ENCODE peak calls at places on chromosomes 11 and 22, in ten cellular contexts. H is epithelial cell of esophagus; E is fibroblast of lung; T is astrocyte of the spinal cord; B is ovary; P is psoas muscle; S is AG09309; R is CD4-positive, alpha-beta memory T cell; Y is GM12865; V is SK-N-SH. Z is an unnamed sample.

GRCh38 chr11:33588056-33588455 is 112.6 kb downstream of the C11orf91 start:
- DNase-seq in H (no peak), E (no peak), T (no peak), B (no peak), P (no peak), S (no peak), R (no peak), Y (no peak), V (no peak), Z (peak; percentile 8)

GRCh38 chr22:24186892-24187670 is 5.8 kb downstream of the SUSD2 start:
- DNase-seq in H (no peak), E (no peak), T (no peak), B (no peak), P (no peak), S (no peak), R (no peak), Y (peak; percentile 0), V (peak; percentile 20), Z (no peak)

GRCh38 chr11:12744831-12745502 is 70.7 kb downstream of the TEAD1 start:
- DNase-seq in H (no peak), E (no peak), T (peak; percentile 32), B (no peak), P (peak; percentile 36), S (no peak), R (no peak), Y (no peak), V (no peak), Z (no peak)

GRCh38 chr11:106974831-106975230 is 43.4 kb downstream of the GUCY1A2 start:
- DNase-seq in H (no peak), E (peak; percentile 11), T (no peak), B (no peak), P (no peak), S (no peak), R (no peak), Y (no peak), V (no peak), Z (peak; percentile 45)

GRCh38 chr11:111429066-111429506 is 50.0 kb upstream of the POU2AF1 start:
- DNase-seq in H (peak; percentile 60), E (no peak), T (peak; percentile 36), B (peak; percentile 49), P (peak; percentile 51), S (no peak), R (peak; percentile 41), Y (peak; percentile 88), V (peak; percentile 42), Z (peak; percentile 70)

GRCh38 chr11:73612601-73613137 is 14.8 kb upstream of the FAM168A start:
- DNase-seq in H (peak; percentile 32), E (peak; percentile 3), T (no peak), B (no peak), P (no peak), S (no peak), R (no peak), Y (no peak), V (no peak), Z (no peak)

GRCh38 chr22:44406581-44407403 is 91.2 kb downstream of the RTL6 start:
- DNase-seq in H (peak; percentile 47), E (peak; percentile 62), T (peak; percentile 13), B (no peak), P (no peak), S (peak; percentile 2), R (no peak), Y (no peak), V (no peak), Z (peak; percentile 3)

GRCh38 chr11:64268687-64269379 is 15.6 kb downstream of the BAD start:
- DNase-seq in H (peak; percentile 40), E (peak; percentile 68), T (peak; percentile 26), B (peak; percentile 90), P (peak; percentile 85), S (no peak), R (no peak), Y (peak; percentile 83), V (peak; percentile 77), Z (peak; percentile 83)

DNA sequence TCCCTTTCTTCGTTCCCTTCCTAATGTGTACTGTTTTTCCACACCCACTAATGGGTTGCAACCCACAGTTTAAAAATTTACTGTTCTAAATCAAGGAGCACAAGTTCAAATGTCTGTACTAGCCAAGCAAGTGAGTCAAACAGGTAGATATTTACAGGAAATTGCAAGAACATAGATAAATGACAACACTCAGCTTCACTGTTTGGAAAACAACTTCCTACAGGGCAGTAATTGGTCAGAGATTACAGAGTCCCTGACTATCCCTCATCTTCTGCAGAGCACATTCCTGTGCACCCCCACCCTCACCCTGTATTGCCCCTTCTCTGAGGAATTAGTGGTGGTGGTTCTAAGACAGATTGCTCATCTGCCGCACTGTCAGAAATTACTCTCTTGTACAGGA is 1.9 kb downstream of the SERPING1 start:
- DNase-seq in H (peak; percentile 10), E (no peak), T (no peak), B (no peak), P (no peak), S (no peak), R (no peak), Y (no peak), V (no peak), Z (peak; percentile 9)
- H3K4me3 ChIP-seq in H (no peak overlapping the region), E (no peak overlapping the region), T (no peak overlapping the region), B (peak overlapping the region; percentile 60), P (peak overlapping the region; percentile 61), S (no peak overlapping the region), R (no peak overlapping the region), Y (no peak overlapping the region), V (no peak overlapping the region), Z (peak overlapping the region; percentile 68)

GRCh38 chr11:45334410-45334809 is 48.3 kb upstream of the SYT13 start:
- DNase-seq in H (no peak), E (no peak), T (no peak), B (no peak), P (no peak), S (no peak), R (no peak), Y (no peak), V (no peak), Z (no peak)

GRCh38 chr11:45331839-45332485 is 45.8 kb upstream of the SYT13 start:
- DNase-seq in H (peak; percentile 26), E (peak; percentile 13), T (no peak), B (no peak), P (no peak), S (no peak), R (no peak), Y (no peak), V (no peak), Z (no peak)

GRCh38 chr11:45333506-45333971 is 47.4 kb upstream of the SYT13 start:
- DNase-seq in H (peak; percentile 8), E (peak; percentile 24), T (peak; percentile 43), B (peak; percentile 61), P (no peak), S (peak; percentile 42), R (no peak), Y (peak; percentile 19), V (peak; percentile 29), Z (peak; percentile 73)

GRCh38 chr11:45333023-45333422 is 46.9 kb upstream of the SYT13 start:
- DNase-seq in H (no peak), E (no peak), T (no peak), B (no peak), P (no peak), S (no peak), R (no peak), Y (no peak), V (no peak), Z (peak; percentile 9)

DNA sequence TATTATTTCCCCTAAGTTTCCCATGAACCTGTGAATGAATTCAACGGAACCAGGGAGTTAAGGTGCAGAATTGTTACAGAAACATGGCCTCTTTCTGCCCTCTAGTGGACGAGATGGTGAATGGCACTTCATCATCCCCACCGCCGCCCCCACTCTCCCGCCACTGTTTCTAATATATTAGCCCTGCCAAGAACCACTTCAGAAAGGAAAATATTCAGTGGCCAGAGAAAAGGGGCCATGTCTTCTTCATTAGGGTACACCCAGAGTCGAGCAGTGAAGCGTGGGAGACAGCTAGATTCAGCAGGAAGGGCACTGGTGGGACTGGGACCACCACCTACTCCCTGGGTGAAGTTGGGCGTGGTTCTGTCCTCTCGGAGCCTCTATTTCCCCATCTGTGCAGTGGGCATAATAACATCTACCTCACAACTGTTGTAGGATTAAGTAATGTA is 46.4 kb upstream of the SYT13 start:
- DNase-seq in H (no peak), E (no peak), T (peak; percentile 30), B (peak; percentile 30), P (no peak), S (no peak), R (peak; percentile 42), Y (peak; percentile 39), V (peak; percentile 81), Z (peak; percentile 59)
- H3K4me3 ChIP-seq in H (no peak overlapping the region), E (peak overlapping the region; percentile 19), T (no peak overlapping the region), B (peak overlapping the region; percentile 2), P (peak overlapping the region; percentile 39), S (no peak overlapping the region), R (no peak overlapping the region), Y (no peak overlapping the region), V (no peak overlapping the region), Z (no peak overlapping the region)

GRCh38 chr22:41403532-41404318 is 22.0 kb downstream of the TEF start:
- DNase-seq in H (peak; percentile 84), E (peak; percentile 70), T (peak; percentile 75), B (peak; percentile 86), P (peak; percentile 94), S (peak; percentile 57), R (peak; percentile 84), Y (peak; percentile 92), V (peak; percentile 82), Z (peak; percentile 88)

GRCh38 chr22:41405588-41405987 is 23.8 kb downstream of the TEF start:
- DNase-seq in H (no peak), E (no peak), T (no peak), B (no peak), P (no peak), S (no peak), R (no peak), Y (peak; percentile 60), V (no peak), Z (no peak)

GRCh38 chr22:41397143-41397811 is 15.5 kb downstream of the TEF start:
- DNase-seq in H (no peak), E (no peak), T (no peak), B (no peak), P (no peak), S (no peak), R (no peak), Y (no peak), V (no peak), Z (no peak)

GRCh38 chr22:41398921-41399320 is 17.2 kb downstream of the TEF start:
- DNase-seq in H (no peak), E (no peak), T (no peak), B (no peak), P (no peak), S (no peak), R (no peak), Y (no peak), V (no peak), Z (no peak)

DNA sequence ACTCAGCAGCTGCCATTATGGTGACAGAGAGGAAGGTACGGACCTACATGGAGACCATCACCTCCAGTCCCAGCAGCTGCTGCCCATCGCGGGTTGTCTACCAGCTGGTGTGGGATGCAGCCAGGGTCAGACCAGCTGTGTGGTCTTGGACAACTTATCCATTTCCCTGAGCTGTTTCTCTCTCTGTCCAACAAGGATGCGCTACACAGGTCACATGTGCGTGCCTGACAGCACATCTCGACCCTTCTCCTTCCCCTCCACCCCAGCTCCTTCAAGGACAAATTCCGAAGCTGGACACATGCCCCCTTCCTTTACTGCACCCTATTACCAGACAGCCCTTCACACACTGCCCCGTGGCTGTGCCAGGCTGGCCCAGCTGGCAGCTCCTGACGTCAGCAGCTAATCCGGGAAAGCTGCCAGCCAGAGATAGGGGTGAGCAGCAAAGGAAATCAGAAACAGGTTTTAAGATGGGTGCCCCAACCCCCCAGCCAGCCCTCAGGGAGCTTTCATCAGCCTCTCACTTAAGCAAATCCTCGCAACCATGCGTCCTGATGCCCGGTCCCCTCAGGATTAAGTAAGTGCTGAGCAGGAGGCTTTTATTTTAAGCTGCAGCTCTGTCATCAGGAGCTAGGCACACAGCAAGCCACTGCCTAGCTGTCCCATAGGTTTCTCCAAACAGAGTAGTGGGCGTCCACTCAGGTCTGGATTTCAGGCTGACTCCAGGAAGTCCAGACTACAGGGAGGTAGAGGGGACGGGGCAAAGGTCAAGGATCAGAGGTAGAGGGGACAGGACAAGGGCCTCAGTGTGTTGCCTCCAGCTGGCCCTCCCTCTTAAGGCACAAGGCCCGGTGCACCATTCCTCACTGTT is 20.3 kb downstream of the TEF start:
- DNase-seq in H (peak; percentile 87), E (peak; percentile 35), T (peak; percentile 49), B (peak; percentile 79), P (peak; percentile 76), S (peak; percentile 88), R (no peak), Y (no peak), V (peak; percentile 81), Z (peak; percentile 66)
- H3K4me3 ChIP-seq in H (no peak overlapping the region), E (no peak overlapping the region), T (no peak overlapping the region), B (no peak overlapping the region), P (no peak overlapping the region), S (no peak overlapping the region), R (no peak overlapping the region), Y (no peak overlapping the region), V (no peak overlapping the region), Z (no peak overlapping the region)

DNA sequence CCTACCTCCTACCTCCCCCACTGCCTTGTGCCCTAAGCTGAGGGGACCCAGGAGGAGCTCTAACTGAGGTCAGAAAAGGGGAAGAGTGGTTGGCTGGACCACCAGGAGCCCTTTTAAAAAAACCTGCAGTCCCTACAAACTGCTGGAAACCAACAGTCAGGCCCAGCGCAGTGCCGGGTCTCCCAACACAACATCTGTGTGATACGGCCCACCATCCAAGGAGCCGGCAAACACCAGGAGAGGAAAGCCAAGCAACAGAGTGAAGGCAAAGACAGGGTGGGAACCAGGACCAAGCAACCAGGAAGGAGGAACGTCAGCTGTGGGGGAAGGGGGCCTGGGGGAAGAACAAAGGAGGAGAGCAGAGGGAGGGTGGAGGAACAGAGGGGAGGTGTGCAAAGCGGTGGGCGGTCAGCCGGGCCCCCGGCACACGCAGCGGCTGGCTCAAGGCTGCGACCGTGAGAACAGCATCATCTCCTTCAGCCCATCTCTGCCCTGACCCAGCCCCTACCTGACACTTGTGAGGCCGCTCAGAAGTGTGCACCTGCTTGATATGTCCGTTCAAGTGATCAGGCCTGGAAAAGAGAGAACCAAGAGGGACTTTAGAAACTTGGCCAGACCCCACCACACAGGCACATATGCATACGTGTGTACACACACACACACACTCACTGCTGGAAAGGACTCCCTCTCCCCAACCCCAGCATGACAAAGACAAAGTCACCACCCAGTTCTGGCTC is 3.6 kb downstream of the PATZ1 start:
- DNase-seq in H (no peak), E (no peak), T (no peak), B (no peak), P (no peak), S (no peak), R (no peak), Y (no peak), V (no peak), Z (no peak)
- H3K4me3 ChIP-seq in H (peak overlapping the region; percentile 35), E (no peak overlapping the region), T (no peak overlapping the region), B (no peak overlapping the region), P (no peak overlapping the region), S (no peak overlapping the region), R (no peak overlapping the region), Y (peak overlapping the region; percentile 84), V (peak overlapping the region; percentile 64), Z (no peak overlapping the region)

Z was measured in fibroblast of pulmonary artery.